ENCODE peak calls at places on chromosomes 11 and 22, in nine cellular contexts. One of them, this sample, is unnamed.

GRCh38 chr22:22180738-22181514 is 63.7 kb upstream of the VPREB1 start:
- DNase-seq in cardiac septum: no peak
- DNase-seq in KBM-7: no peak
- DNase-seq in stimulated activated CD4-positive, alpha-beta T cell treated with anti-CD3 and anti-CD28 coated beads, Interleukin-12 subunit alpha, Interleukin-12 subunit beta, amount 100 ng/mL, for 4 hours: no peak
- DNase-seq in GM12865: no peak
- DNase-seq in T-helper 9 cell: no peak
- DNase-seq in activated T-cell treated with anti-CD3 and anti-CD28 coated beads, Interleukin-2, amount 50 U/mL, for 72 hours: no peak
- DNase-seq in sigmoid colon: no peak
- DNase-seq in left lobe of liver: no peak
- DNase-seq in this sample: no peak

GRCh38 chr11:43580735-43581369 is 99.7 kb upstream of the HSD17B12 start:
- DNase-seq in cardiac septum: no peak
- DNase-seq in KBM-7: peak; percentile 38
- DNase-seq in stimulated activated CD4-positive, alpha-beta T cell treated with anti-CD3 and anti-CD28 coated beads, Interleukin-12 subunit alpha, Interleukin-12 subunit beta, amount 100 ng/mL, for 4 hours: no peak
- DNase-seq in GM12865: no peak
- DNase-seq in T-helper 9 cell: no peak
- DNase-seq in activated T-cell treated with anti-CD3 and anti-CD28 coated beads, Interleukin-2, amount 50 U/mL, for 72 hours: peak; percentile 8
- DNase-seq in sigmoid colon: no peak
- DNase-seq in left lobe of liver: no peak
- DNase-seq in this sample: peak; percentile 73

GRCh38 chr22:37802310-37803194 is 5.2 kb upstream of the GCAT start:
- DNase-seq in cardiac septum: no peak
- DNase-seq in KBM-7: peak; percentile 43
- DNase-seq in stimulated activated CD4-positive, alpha-beta T cell treated with anti-CD3 and anti-CD28 coated beads, Interleukin-12 subunit alpha, Interleukin-12 subunit beta, amount 100 ng/mL, for 4 hours: peak; percentile 28
- DNase-seq in GM12865: no peak
- DNase-seq in T-helper 9 cell: no peak
- DNase-seq in activated T-cell treated with anti-CD3 and anti-CD28 coated beads, Interleukin-2, amount 50 U/mL, for 72 hours: peak; percentile 22
- DNase-seq in sigmoid colon: peak; percentile 83
- DNase-seq in left lobe of liver: no peak
- DNase-seq in this sample: peak; percentile 80

GRCh38 chr22:24060375-24060788 is 49.3 kb downstream of the CABIN1 start:
- DNase-seq in cardiac septum: peak; percentile 63
- DNase-seq in KBM-7: no peak
- DNase-seq in stimulated activated CD4-positive, alpha-beta T cell treated with anti-CD3 and anti-CD28 coated beads, Interleukin-12 subunit alpha, Interleukin-12 subunit beta, amount 100 ng/mL, for 4 hours: no peak
- DNase-seq in GM12865: no peak
- DNase-seq in T-helper 9 cell: no peak
- DNase-seq in activated T-cell treated with anti-CD3 and anti-CD28 coated beads, Interleukin-2, amount 50 U/mL, for 72 hours: no peak
- DNase-seq in sigmoid colon: no peak
- DNase-seq in left lobe of liver: no peak
- DNase-seq in this sample: no peak

GRCh38 chr11:1307163-1307870 is 2.1 kb downstream of the TOLLIP start:
- DNase-seq in cardiac septum: no peak
- DNase-seq in KBM-7: peak; percentile 73
- DNase-seq in stimulated activated CD4-positive, alpha-beta T cell treated with anti-CD3 and anti-CD28 coated beads, Interleukin-12 subunit alpha, Interleukin-12 subunit beta, amount 100 ng/mL, for 4 hours: no peak
- DNase-seq in GM12865: no peak
- DNase-seq in T-helper 9 cell: no peak
- DNase-seq in activated T-cell treated with anti-CD3 and anti-CD28 coated beads, Interleukin-2, amount 50 U/mL, for 72 hours: no peak
- DNase-seq in sigmoid colon: no peak
- DNase-seq in left lobe of liver: peak; percentile 50
- DNase-seq in this sample: no peak

GRCh38 chr11:19676508-19677379 is 35.9 kb upstream of the NAV2 start:
- DNase-seq in cardiac septum: no peak
- DNase-seq in KBM-7: no peak
- DNase-seq in stimulated activated CD4-positive, alpha-beta T cell treated with anti-CD3 and anti-CD28 coated beads, Interleukin-12 subunit alpha, Interleukin-12 subunit beta, amount 100 ng/mL, for 4 hours: no peak
- DNase-seq in GM12865: no peak
- DNase-seq in T-helper 9 cell: no peak
- DNase-seq in activated T-cell treated with anti-CD3 and anti-CD28 coated beads, Interleukin-2, amount 50 U/mL, for 72 hours: no peak
- DNase-seq in sigmoid colon: peak; percentile 74
- DNase-seq in left lobe of liver: no peak
- DNase-seq in this sample: peak; percentile 61

GRCh38 chr11:76392889-76393288 is 11.8 kb downstream of the GVQW3 start:
- DNase-seq in cardiac septum: no peak
- DNase-seq in KBM-7: peak; percentile 53
- DNase-seq in stimulated activated CD4-positive, alpha-beta T cell treated with anti-CD3 and anti-CD28 coated beads, Interleukin-12 subunit alpha, Interleukin-12 subunit beta, amount 100 ng/mL, for 4 hours: no peak
- DNase-seq in GM12865: no peak
- DNase-seq in T-helper 9 cell: no peak
- DNase-seq in activated T-cell treated with anti-CD3 and anti-CD28 coated beads, Interleukin-2, amount 50 U/mL, for 72 hours: no peak
- DNase-seq in sigmoid colon: no peak
- DNase-seq in left lobe of liver: no peak
- DNase-seq in this sample: no peak

GRCh38 chr11:2730323-2731284 is 30.8 kb upstream of the KCNQ1OT1 start:
- DNase-seq in cardiac septum: no peak
- DNase-seq in KBM-7: no peak
- DNase-seq in stimulated activated CD4-positive, alpha-beta T cell treated with anti-CD3 and anti-CD28 coated beads, Interleukin-12 subunit alpha, Interleukin-12 subunit beta, amount 100 ng/mL, for 4 hours: no peak
- DNase-seq in GM12865: no peak
- DNase-seq in T-helper 9 cell: no peak
- DNase-seq in activated T-cell treated with anti-CD3 and anti-CD28 coated beads, Interleukin-2, amount 50 U/mL, for 72 hours: no peak
- DNase-seq in sigmoid colon: no peak
- DNase-seq in left lobe of liver: no peak
- DNase-seq in this sample: no peak

GRCh38 chr11:22797081-22797480 is 32.5 kb downstream of the SVIP start:
- DNase-seq in cardiac septum: no peak
- DNase-seq in KBM-7: no peak
- DNase-seq in stimulated activated CD4-positive, alpha-beta T cell treated with anti-CD3 and anti-CD28 coated beads, Interleukin-12 subunit alpha, Interleukin-12 subunit beta, amount 100 ng/mL, for 4 hours: no peak
- DNase-seq in GM12865: no peak
- DNase-seq in T-helper 9 cell: no peak
- DNase-seq in activated T-cell treated with anti-CD3 and anti-CD28 coated beads, Interleukin-2, amount 50 U/mL, for 72 hours: no peak
- DNase-seq in sigmoid colon: no peak
- DNase-seq in left lobe of liver: no peak
- DNase-seq in this sample: no peak

GRCh38 chr11:79413258-79413657 is 27.6 kb downstream of the TENM4 start:
- DNase-seq in cardiac septum: peak; percentile 85
- DNase-seq in KBM-7: no peak
- DNase-seq in stimulated activated CD4-positive, alpha-beta T cell treated with anti-CD3 and anti-CD28 coated beads, Interleukin-12 subunit alpha, Interleukin-12 subunit beta, amount 100 ng/mL, for 4 hours: no peak
- DNase-seq in GM12865: no peak
- DNase-seq in T-helper 9 cell: no peak
- DNase-seq in activated T-cell treated with anti-CD3 and anti-CD28 coated beads, Interleukin-2, amount 50 U/mL, for 72 hours: no peak
- DNase-seq in sigmoid colon: peak; percentile 95
- DNase-seq in left lobe of liver: no peak
- DNase-seq in this sample: peak; percentile 65

GRCh38 chr11:3905080-3905953 is 49.9 kb downstream of the STIM1 start:
- DNase-seq in cardiac septum: no peak
- DNase-seq in KBM-7: peak; percentile 17
- DNase-seq in stimulated activated CD4-positive, alpha-beta T cell treated with anti-CD3 and anti-CD28 coated beads, Interleukin-12 subunit alpha, Interleukin-12 subunit beta, amount 100 ng/mL, for 4 hours: peak; percentile 47
- DNase-seq in GM12865: peak; percentile 63
- DNase-seq in T-helper 9 cell: peak; percentile 38
- DNase-seq in activated T-cell treated with anti-CD3 and anti-CD28 coated beads, Interleukin-2, amount 50 U/mL, for 72 hours: peak; percentile 77
- DNase-seq in sigmoid colon: no peak
- DNase-seq in left lobe of liver: no peak
- DNase-seq in this sample: no peak

GRCh38 chr11:24705474-24705873 is 208.6 kb downstream of the LUZP2 start:
- DNase-seq in cardiac septum: no peak
- DNase-seq in KBM-7: no peak
- DNase-seq in stimulated activated CD4-positive, alpha-beta T cell treated with anti-CD3 and anti-CD28 coated beads, Interleukin-12 subunit alpha, Interleukin-12 subunit beta, amount 100 ng/mL, for 4 hours: no peak
- DNase-seq in GM12865: no peak
- DNase-seq in T-helper 9 cell: no peak
- DNase-seq in activated T-cell treated with anti-CD3 and anti-CD28 coated beads, Interleukin-2, amount 50 U/mL, for 72 hours: no peak
- DNase-seq in sigmoid colon: no peak
- DNase-seq in left lobe of liver: no peak
- DNase-seq in this sample: no peak

GRCh38 chr11:95762513-95762912 is 27.1 kb downstream of the FAM76B start:
- DNase-seq in cardiac septum: no peak
- DNase-seq in KBM-7: no peak
- DNase-seq in stimulated activated CD4-positive, alpha-beta T cell treated with anti-CD3 and anti-CD28 coated beads, Interleukin-12 subunit alpha, Interleukin-12 subunit beta, amount 100 ng/mL, for 4 hours: no peak
- DNase-seq in GM12865: no peak
- DNase-seq in T-helper 9 cell: no peak
- DNase-seq in activated T-cell treated with anti-CD3 and anti-CD28 coated beads, Interleukin-2, amount 50 U/mL, for 72 hours: no peak
- DNase-seq in sigmoid colon: no peak
- DNase-seq in left lobe of liver: no peak
- DNase-seq in this sample: no peak

GRCh38 chr22:24725736-24726135 is 48.8 kb downstream of the PIWIL3 start:
- DNase-seq in cardiac septum: no peak
- DNase-seq in KBM-7: no peak
- DNase-seq in stimulated activated CD4-positive, alpha-beta T cell treated with anti-CD3 and anti-CD28 coated beads, Interleukin-12 subunit alpha, Interleukin-12 subunit beta, amount 100 ng/mL, for 4 hours: no peak
- DNase-seq in GM12865: no peak
- DNase-seq in T-helper 9 cell: no peak
- DNase-seq in activated T-cell treated with anti-CD3 and anti-CD28 coated beads, Interleukin-2, amount 50 U/mL, for 72 hours: no peak
- DNase-seq in sigmoid colon: no peak
- DNase-seq in left lobe of liver: no peak
- DNase-seq in this sample: no peak

GRCh38 chr11:80082386-80082785 is 641.6 kb upstream of the TENM4 start:
- DNase-seq in cardiac septum: no peak
- DNase-seq in KBM-7: no peak
- DNase-seq in stimulated activated CD4-positive, alpha-beta T cell treated with anti-CD3 and anti-CD28 coated beads, Interleukin-12 subunit alpha, Interleukin-12 subunit beta, amount 100 ng/mL, for 4 hours: no peak
- DNase-seq in GM12865: no peak
- DNase-seq in T-helper 9 cell: no peak
- DNase-seq in activated T-cell treated with anti-CD3 and anti-CD28 coated beads, Interleukin-2, amount 50 U/mL, for 72 hours: no peak
- DNase-seq in sigmoid colon: no peak
- DNase-seq in left lobe of liver: no peak
- DNase-seq in this sample: peak; percentile 70

GRCh38 chr22:19430890-19431541 is 517 bp downstream of the HIRA start:
- DNase-seq in cardiac septum: peak; percentile 78
- DNase-seq in KBM-7: peak; percentile 35
- DNase-seq in stimulated activated CD4-positive, alpha-beta T cell treated with anti-CD3 and anti-CD28 coated beads, Interleukin-12 subunit alpha, Interleukin-12 subunit beta, amount 100 ng/mL, for 4 hours: peak; percentile 14
- DNase-seq in GM12865: peak; percentile 47
- DNase-seq in T-helper 9 cell: peak; percentile 11
- DNase-seq in activated T-cell treated with anti-CD3 and anti-CD28 coated beads, Interleukin-2, amount 50 U/mL, for 72 hours: peak; percentile 39
- DNase-seq in sigmoid colon: no peak
- DNase-seq in left lobe of liver: peak; percentile 91
- DNase-seq in this sample: peak; percentile 23

GRCh38 chr11:32610926-32611325 is 27.3 kb downstream of the EIF3M start:
- DNase-seq in cardiac septum: no peak
- DNase-seq in KBM-7: no peak
- DNase-seq in stimulated activated CD4-positive, alpha-beta T cell treated with anti-CD3 and anti-CD28 coated beads, Interleukin-12 subunit alpha, Interleukin-12 subunit beta, amount 100 ng/mL, for 4 hours: no peak
- DNase-seq in GM12865: no peak
- DNase-seq in T-helper 9 cell: no peak
- DNase-seq in activated T-cell treated with anti-CD3 and anti-CD28 coated beads, Interleukin-2, amount 50 U/mL, for 72 hours: no peak
- DNase-seq in sigmoid colon: no peak
- DNase-seq in left lobe of liver: no peak
- DNase-seq in this sample: no peak

GRCh38 chr11:60164550-60165075 is 18.3 kb downstream of the MS4A6A start:
- DNase-seq in cardiac septum: no peak
- DNase-seq in KBM-7: no peak
- DNase-seq in stimulated activated CD4-positive, alpha-beta T cell treated with anti-CD3 and anti-CD28 coated beads, Interleukin-12 subunit alpha, Interleukin-12 subunit beta, amount 100 ng/mL, for 4 hours: no peak
- DNase-seq in GM12865: peak; percentile 27
- DNase-seq in T-helper 9 cell: no peak
- DNase-seq in activated T-cell treated with anti-CD3 and anti-CD28 coated beads, Interleukin-2, amount 50 U/mL, for 72 hours: peak; percentile 50
- DNase-seq in sigmoid colon: no peak
- DNase-seq in left lobe of liver: no peak
- DNase-seq in this sample: no peak

GRCh38 chr11:132646890-132647289 is 885.4 kb downstream of the OPCML start:
- DNase-seq in cardiac septum: no peak
- DNase-seq in KBM-7: no peak
- DNase-seq in stimulated activated CD4-positive, alpha-beta T cell treated with anti-CD3 and anti-CD28 coated beads, Interleukin-12 subunit alpha, Interleukin-12 subunit beta, amount 100 ng/mL, for 4 hours: no peak
- DNase-seq in GM12865: no peak
- DNase-seq in T-helper 9 cell: no peak
- DNase-seq in activated T-cell treated with anti-CD3 and anti-CD28 coated beads, Interleukin-2, amount 50 U/mL, for 72 hours: no peak
- DNase-seq in sigmoid colon: no peak
- DNase-seq in left lobe of liver: no peak
- DNase-seq in this sample: no peak

GRCh38 chr22:36586250-36586649 is 57.3 kb upstream of the EIF3D start:
- DNase-seq in cardiac septum: no peak
- DNase-seq in KBM-7: no peak
- DNase-seq in stimulated activated CD4-positive, alpha-beta T cell treated with anti-CD3 and anti-CD28 coated beads, Interleukin-12 subunit alpha, Interleukin-12 subunit beta, amount 100 ng/mL, for 4 hours: no peak
- DNase-seq in GM12865: no peak
- DNase-seq in T-helper 9 cell: no peak
- DNase-seq in activated T-cell treated with anti-CD3 and anti-CD28 coated beads, Interleukin-2, amount 50 U/mL, for 72 hours: no peak
- DNase-seq in sigmoid colon: no peak
- DNase-seq in left lobe of liver: no peak
- DNase-seq in this sample: no peak

GRCh38 chr22:50304528-50305392 is 2.7 kb downstream of the PLXNB2 start:
- DNase-seq in cardiac septum: no peak
- DNase-seq in KBM-7: peak; percentile 72
- DNase-seq in stimulated activated CD4-positive, alpha-beta T cell treated with anti-CD3 and anti-CD28 coated beads, Interleukin-12 subunit alpha, Interleukin-12 subunit beta, amount 100 ng/mL, for 4 hours: no peak
- DNase-seq in GM12865: no peak
- DNase-seq in T-helper 9 cell: no peak
- DNase-seq in activated T-cell treated with anti-CD3 and anti-CD28 coated beads, Interleukin-2, amount 50 U/mL, for 72 hours: no peak
- DNase-seq in sigmoid colon: peak; percentile 80
- DNase-seq in left lobe of liver: no peak
- DNase-seq in this sample: peak; percentile 55

GRCh38 chr11:102413497-102413896 is 39.1 kb downstream of the TMEM123 start:
- DNase-seq in cardiac septum: no peak
- DNase-seq in KBM-7: no peak
- DNase-seq in stimulated activated CD4-positive, alpha-beta T cell treated with anti-CD3 and anti-CD28 coated beads, Interleukin-12 subunit alpha, Interleukin-12 subunit beta, amount 100 ng/mL, for 4 hours: no peak
- DNase-seq in GM12865: no peak
- DNase-seq in T-helper 9 cell: no peak
- DNase-seq in activated T-cell treated with anti-CD3 and anti-CD28 coated beads, Interleukin-2, amount 50 U/mL, for 72 hours: no peak
- DNase-seq in sigmoid colon: no peak
- DNase-seq in left lobe of liver: no peak
- DNase-seq in this sample: no peak

GRCh38 chr11:128876133-128876650 is 9.1 kb upstream of the KCNJ1 start:
- DNase-seq in cardiac septum: no peak
- DNase-seq in KBM-7: no peak
- DNase-seq in stimulated activated CD4-positive, alpha-beta T cell treated with anti-CD3 and anti-CD28 coated beads, Interleukin-12 subunit alpha, Interleukin-12 subunit beta, amount 100 ng/mL, for 4 hours: no peak
- DNase-seq in GM12865: no peak
- DNase-seq in T-helper 9 cell: no peak
- DNase-seq in activated T-cell treated with anti-CD3 and anti-CD28 coated beads, Interleukin-2, amount 50 U/mL, for 72 hours: no peak
- DNase-seq in sigmoid colon: no peak
- DNase-seq in left lobe of liver: no peak
- DNase-seq in this sample: no peak

GRCh38 chr22:41516462-41516861 is 27.8 kb downstream of the POLR3H start:
- DNase-seq in cardiac septum: no peak
- DNase-seq in KBM-7: no peak
- DNase-seq in stimulated activated CD4-positive, alpha-beta T cell treated with anti-CD3 and anti-CD28 coated beads, Interleukin-12 subunit alpha, Interleukin-12 subunit beta, amount 100 ng/mL, for 4 hours: no peak
- DNase-seq in GM12865: no peak
- DNase-seq in T-helper 9 cell: no peak
- DNase-seq in activated T-cell treated with anti-CD3 and anti-CD28 coated beads, Interleukin-2, amount 50 U/mL, for 72 hours: no peak
- DNase-seq in sigmoid colon: no peak
- DNase-seq in left lobe of liver: no peak
- DNase-seq in this sample: no peak

GRCh38 chr11:85769758-85770157 is 41.2 kb downstream of the SYTL2 start:
- DNase-seq in cardiac septum: no peak
- DNase-seq in KBM-7: peak; percentile 31
- DNase-seq in stimulated activated CD4-positive, alpha-beta T cell treated with anti-CD3 and anti-CD28 coated beads, Interleukin-12 subunit alpha, Interleukin-12 subunit beta, amount 100 ng/mL, for 4 hours: no peak
- DNase-seq in GM12865: no peak
- DNase-seq in T-helper 9 cell: no peak
- DNase-seq in activated T-cell treated with anti-CD3 and anti-CD28 coated beads, Interleukin-2, amount 50 U/mL, for 72 hours: no peak
- DNase-seq in sigmoid colon: no peak
- DNase-seq in left lobe of liver: no peak
- DNase-seq in this sample: no peak

GRCh38 chr22:32830473-32830872 is 29.0 kb downstream of the TIMP3 start:
- DNase-seq in cardiac septum: no peak
- DNase-seq in KBM-7: no peak
- DNase-seq in stimulated activated CD4-positive, alpha-beta T cell treated with anti-CD3 and anti-CD28 coated beads, Interleukin-12 subunit alpha, Interleukin-12 subunit beta, amount 100 ng/mL, for 4 hours: no peak
- DNase-seq in GM12865: no peak
- DNase-seq in T-helper 9 cell: no peak
- DNase-seq in activated T-cell treated with anti-CD3 and anti-CD28 coated beads, Interleukin-2, amount 50 U/mL, for 72 hours: no peak
- DNase-seq in sigmoid colon: peak; percentile 74
- DNase-seq in left lobe of liver: peak; percentile 57
- DNase-seq in this sample: no peak

GRCh38 chr11:117070016-117070415 is 28.2 kb downstream of the SIK3 start:
- DNase-seq in cardiac septum: no peak
- DNase-seq in KBM-7: no peak
- DNase-seq in stimulated activated CD4-positive, alpha-beta T cell treated with anti-CD3 and anti-CD28 coated beads, Interleukin-12 subunit alpha, Interleukin-12 subunit beta, amount 100 ng/mL, for 4 hours: no peak
- DNase-seq in GM12865: no peak
- DNase-seq in T-helper 9 cell: no peak
- DNase-seq in activated T-cell treated with anti-CD3 and anti-CD28 coated beads, Interleukin-2, amount 50 U/mL, for 72 hours: no peak
- DNase-seq in sigmoid colon: no peak
- DNase-seq in left lobe of liver: no peak
- DNase-seq in this sample: no peak

GRCh38 chr22:38314992-38315800 is 2.0 kb downstream of the CSNK1E start:
- DNase-seq in cardiac septum: no peak
- DNase-seq in KBM-7: no peak
- DNase-seq in stimulated activated CD4-positive, alpha-beta T cell treated with anti-CD3 and anti-CD28 coated beads, Interleukin-12 subunit alpha, Interleukin-12 subunit beta, amount 100 ng/mL, for 4 hours: no peak
- DNase-seq in GM12865: peak; percentile 42
- DNase-seq in T-helper 9 cell: no peak
- DNase-seq in activated T-cell treated with anti-CD3 and anti-CD28 coated beads, Interleukin-2, amount 50 U/mL, for 72 hours: no peak
- DNase-seq in sigmoid colon: no peak
- DNase-seq in left lobe of liver: no peak
- DNase-seq in this sample: no peak